ENCODE peak calls at places on chromosomes 12 and 14, in eight cellular contexts. J, H, S, E, O, Q, X and A are unnamed samples.

GRCh38 chr14:73744175-73744867 is 30.1 kb upstream of the PNMA1 start:
- DNase-seq in Q (no peak), X (peak; percentile 64), E (no peak), S (no peak), J (peak; percentile 40), H (no peak), O (no peak), A (no peak)

GRCh38 chr12:127149226-127149964 is 1117.6 kb upstream of the TMEM132C start:
- DNase-seq in X (no peak), S (peak; percentile 8), Q (no peak), H (no peak), O (no peak), J (no peak), E (no peak), A (no peak)

GRCh38 chr12:12735301-12735700 is 18.1 kb downstream of the CDKN1B start:
- DNase-seq in Q (no peak), S (no peak), J (no peak), X (no peak), E (no peak), O (no peak), H (no peak), A (no peak)

GRCh38 chr12:92363295-92364146 is 217.9 kb upstream of the BTG1 start:
- DNase-seq in S (peak; percentile 15), E (peak; percentile 34), Q (peak; percentile 52), H (peak; percentile 31), O (peak; percentile 78), X (peak; percentile 74), J (peak; percentile 15), A (peak; percentile 63)

GRCh38 chr14:44756577-44756976 is 205.2 kb downstream of the KLHL28 start:
- DNase-seq in H (no peak), Q (no peak), S (no peak), X (no peak), E (no peak), O (no peak), J (no peak), A (no peak)

GRCh38 chr12:53798575-53798974 is 46.8 kb upstream of the CISTR start:
- DNase-seq in H (no peak), J (no peak), O (no peak), E (no peak), X (no peak), S (no peak), Q (no peak), A (no peak)

GRCh38 chr14:55384536-55384935 is 27.1 kb downstream of the ATG14 start:
- DNase-seq in E (no peak), O (no peak), S (no peak), J (no peak), Q (no peak), X (no peak), H (no peak), A (no peak)

GRCh38 chr12:76020281-76020680 is 11.3 kb downstream of the PHLDA1 start:
- DNase-seq in H (no peak), O (no peak), E (peak; percentile 16), X (no peak), Q (peak; percentile 68), J (no peak), S (peak; percentile 73), A (peak; percentile 15)

GRCh38 chr12:128353271-128353670 is 86.3 kb downstream of the TMEM132C start:
- DNase-seq in J (no peak), Q (no peak), X (no peak), H (no peak), S (no peak), E (no peak), O (no peak), A (no peak)

GRCh38 chr14:105309371-105309770 is 5.2 kb upstream of the PACS2 start:
- DNase-seq in Q (no peak), H (no peak), J (no peak), O (no peak), E (no peak), X (no peak), S (no peak), A (no peak)

GRCh38 chr12:49975370-49975761 is 2.6 kb downstream of the AQP6 start:
- DNase-seq in S (no peak), H (no peak), E (no peak), O (no peak), Q (no peak), X (peak; percentile 77), J (no peak), A (no peak)

GRCh38 chr14:93977790-93978581 is 1.6 kb upstream of the ASB2 start:
- DNase-seq in H (no peak), E (no peak), Q (peak; percentile 86), J (no peak), S (no peak), X (peak; percentile 47), O (no peak), A (peak; percentile 72)

GRCh38 chr14:53824061-53824460 is 132.6 kb downstream of the BMP4 start:
- DNase-seq in E (no peak), S (no peak), Q (no peak), X (no peak), J (no peak), H (no peak), O (no peak), A (no peak)

GRCh38 chr12:115455268-115455681 is 771.3 kb upstream of the TBX3 start:
- DNase-seq in X (no peak), Q (no peak), H (no peak), S (no peak), O (no peak), E (no peak), J (peak; percentile 80), A (no peak)

GRCh38 chr12:29616664-29617409 is 119.4 kb upstream of the OVCH1 start:
- DNase-seq in Q (no peak), E (no peak), J (no peak), H (no peak), X (no peak), S (peak; percentile 86), O (no peak), A (no peak)

GRCh38 chr12:92070054-92070863 is 75.4 kb downstream of the BTG1 start:
- DNase-seq in X (no peak), H (no peak), O (no peak), J (peak; percentile 78), E (no peak), S (no peak), Q (no peak), A (no peak)

GRCh38 chr12:12216349-12217017 is 50.4 kb downstream of the LRP6 start:
- DNase-seq in J (no peak), Q (no peak), S (no peak), O (peak; percentile 42), E (no peak), H (no peak), X (no peak), A (no peak)

DNA sequence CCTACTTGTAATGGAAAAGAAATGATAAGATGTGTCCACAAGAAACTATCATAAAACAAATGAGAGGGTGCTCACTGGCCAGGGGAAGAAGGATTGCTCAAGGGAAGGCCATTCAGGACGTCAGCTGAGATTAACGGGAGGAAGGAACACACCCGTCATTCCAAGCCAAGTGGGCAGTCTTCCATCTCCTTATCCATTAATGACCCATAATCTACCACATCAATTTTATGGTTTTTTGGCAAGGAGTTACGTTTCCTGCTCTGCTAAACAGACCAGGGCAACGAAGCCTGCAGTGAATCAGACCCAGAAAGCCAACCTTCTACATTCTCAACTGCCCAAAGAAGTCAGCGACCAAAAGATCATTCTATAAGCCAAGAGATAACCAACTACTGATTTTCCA is 25.1 kb downstream of the PRKAB1 start:
- DNase-seq in X (no peak), O (peak; percentile 80), S (peak; percentile 95), H (no peak), Q (no peak), J (peak; percentile 85), E (no peak), A (no peak)
- H3K27ac ChIP-seq in X (peak overlapping the region; percentile 47), O (peak overlapping the region; percentile 68), S (no peak overlapping the region), H (no peak overlapping the region), Q (no peak overlapping the region), J (peak overlapping the region; percentile 90), E (no peak overlapping the region), A (no peak overlapping the region)

GRCh38 chr14:91418387-91419043 is 895 bp upstream of the CCDC88C start:
- DNase-seq in H (peak; percentile 71), X (peak; percentile 88), O (peak; percentile 78), E (peak; percentile 66), S (peak; percentile 48), Q (peak; percentile 86), J (peak; percentile 66), A (peak; percentile 82)
- H3K4me3 ChIP-seq in H (peak overlapping the region; percentile 44), X (peak overlapping the region; percentile 56), O (peak overlapping the region; percentile 89), E (peak overlapping the region; percentile 66), S (peak overlapping the region; percentile 20), Q (peak overlapping the region; percentile 46), J (no peak overlapping the region), A (peak overlapping the region; percentile 52)

DNA sequence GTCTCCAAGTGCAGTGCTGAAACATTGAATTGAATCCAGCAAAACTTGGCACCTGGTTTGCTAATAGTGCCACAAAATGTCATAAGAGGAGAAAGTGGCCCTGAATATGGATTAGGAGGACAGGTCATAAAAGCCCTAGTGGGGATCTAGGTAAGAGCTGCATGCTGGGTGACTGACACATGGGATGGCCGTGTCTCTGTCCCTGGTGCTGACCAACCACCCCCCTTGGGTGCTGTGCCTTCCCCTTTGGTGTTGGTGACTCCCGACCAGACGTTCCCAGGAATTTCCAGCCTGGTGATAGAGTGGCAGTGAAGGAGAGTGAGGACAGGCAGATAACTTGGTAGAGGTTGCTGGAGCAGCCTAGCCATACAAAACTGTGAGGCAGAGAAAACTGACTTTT is 142.8 kb downstream of the VRK1 start:
- DNase-seq in O (peak; percentile 14), X (no peak), S (no peak), H (no peak), J (peak; percentile 17), E (no peak), Q (no peak), A (no peak)
- H3K27ac ChIP-seq in O (no peak overlapping the region), X (no peak overlapping the region), S (no peak overlapping the region), H (no peak overlapping the region), J (no peak overlapping the region), E (no peak overlapping the region), Q (no peak overlapping the region), A (no peak overlapping the region)

GRCh38 chr12:113334786-113335539 is at the start of gene SLC8B1:
- DNase-seq in O (peak; percentile 81), S (peak; percentile 68), Q (peak; percentile 85), H (peak; percentile 96), X (peak; percentile 97), E (peak; percentile 91), J (peak; percentile 94), A (peak; percentile 79)

GRCh38 chr12:113330505-113330904 is 4.4 kb downstream of the SLC8B1 start:
- DNase-seq in S (no peak), Q (no peak), E (no peak), H (no peak), J (no peak), O (no peak), X (no peak), A (no peak)

GRCh38 chr12:113333111-113333750 is 1.7 kb downstream of the SLC8B1 start:
- DNase-seq in O (no peak), E (no peak), X (peak; percentile 29), S (no peak), J (no peak), H (peak; percentile 46), Q (no peak), A (no peak)

GRCh38 chr12:113333877-113334785 is 778 bp downstream of the SLC8B1 start:
- DNase-seq in H (peak; percentile 47), E (no peak), X (peak; percentile 79), O (no peak), S (no peak), Q (peak; percentile 41), J (no peak), A (no peak)

GRCh38 chr12:113332688-113333087 is 2.2 kb downstream of the SLC8B1 start:
- DNase-seq in S (no peak), E (no peak), J (no peak), Q (no peak), H (no peak), O (no peak), X (peak; percentile 49), A (no peak)
- H3K4me3 ChIP-seq in S (no peak overlapping the region), E (peak overlapping the region; percentile 88), J (no peak overlapping the region), Q (no peak overlapping the region), H (peak overlapping the region; percentile 56), O (no peak overlapping the region), X (peak overlapping the region; percentile 98), A (peak overlapping the region; percentile 86)

GRCh38 chr12:124721501-124722154 is 142.0 kb downstream of the SCARB1 start:
- DNase-seq in S (no peak), X (no peak), J (no peak), Q (no peak), O (no peak), E (no peak), H (no peak), A (no peak)
- H3K27ac ChIP-seq in S (no peak overlapping the region), X (no peak overlapping the region), J (peak overlapping the region; percentile 74), Q (no peak overlapping the region), O (peak overlapping the region; percentile 64), E (no peak overlapping the region), H (no peak overlapping the region), A (no peak overlapping the region)